ENCODE peak calls at places on chromosomes 12 and 14, in ten cellular contexts. A is suprapubic skin, D is PC-3, Q is H9, F is epithelial cell of esophagus, S is neural progenitor cell, W is HCT116, E is natural killer cell, I is hepatocyte, V is MCF 10A. K is an unnamed sample.

GRCh38 chr14:54881761-54882401 is 20.7 kb downstream of the GCH1 start:
- DNase-seq in V (no peak), D (no peak), A (no peak), W (no peak), F (no peak), S (no peak), I (no peak), E (no peak), Q (no peak), K (no peak)

GRCh38 chr12:100574262-100575074 is 984 bp downstream of the GAS2L3 start:
- DNase-seq in I (peak), D (peak), A (no peak), F (peak), V (peak), W (no peak), Q (peak), S (peak), E (no peak), K (peak)

GRCh38 chr14:58118097-58118496 is 33.9 kb downstream of the ARMH4 start:
- DNase-seq in W (no peak), E (no peak), V (no peak), S (no peak), F (peak), Q (no peak), A (no peak), D (peak), I (no peak), K (no peak)

GRCh38 chr12:2606186-2606910 is 188.4 kb upstream of the FKBP4 start:
- DNase-seq in S (no peak), W (no peak), D (no peak), V (no peak), F (no peak), E (no peak), Q (no peak), I (no peak), A (no peak), K (no peak)

GRCh38 chr12:29216797-29217583 is 67.9 kb downstream of the FAR2 start:
- DNase-seq in Q (no peak), D (no peak), S (no peak), A (no peak), F (no peak), E (no peak), W (no peak), I (no peak), V (no peak), K (no peak)

GRCh38 chr14:89805501-89805900 is 149.0 kb downstream of the EFCAB11 start:
- DNase-seq in A (no peak), E (no peak), I (no peak), D (peak), S (no peak), F (peak), W (no peak), Q (no peak), V (no peak), K (no peak)

GRCh38 chr14:33062476-33062875 is 123.8 kb downstream of the NPAS3 start:
- DNase-seq in F (no peak), D (no peak), E (no peak), V (no peak), A (no peak), S (no peak), Q (no peak), W (no peak), I (no peak), K (no peak)

GRCh38 chr12:131905081-131905639 is 10.7 kb downstream of the ULK1 start:
- DNase-seq in S (no peak), F (no peak), A (no peak), D (no peak), E (no peak), Q (no peak), I (no peak), V (no peak), W (no peak), K (no peak)

GRCh38 chr12:114729731-114730130 is 45.8 kb upstream of the TBX3 start:
- DNase-seq in D (peak), E (no peak), V (peak), S (no peak), F (peak), I (no peak), Q (no peak), W (no peak), A (no peak), K (no peak)

GRCh38 chr14:104900639-104901512 is 23.8 kb upstream of the PLD4 start:
- DNase-seq in W (no peak), Q (no peak), E (no peak), V (no peak), I (no peak), S (no peak), A (peak), F (no peak), D (no peak), K (no peak)

GRCh38 chr12:132071001-132071810 is 72.9 kb downstream of the DDX51 start:
- DNase-seq in S (no peak), A (no peak), Q (no peak), D (no peak), W (no peak), V (no peak), E (no peak), F (no peak), I (no peak), K (no peak)

GRCh38 chr12:13223176-13223806 is 26.8 kb downstream of the EMP1 start:
- DNase-seq in D (peak), A (no peak), F (peak), E (no peak), Q (no peak), S (no peak), W (no peak), I (peak), V (peak), K (no peak)

GRCh38 chr12:72018036-72018435 is 79.4 kb downstream of the TPH2 start:
- DNase-seq in I (no peak), Q (no peak), S (no peak), D (no peak), F (no peak), E (no peak), A (no peak), V (no peak), W (no peak), K (no peak)

GRCh38 chr14:75946785-75947184 is 35.0 kb downstream of the TGFB3 start:
- DNase-seq in E (no peak), A (no peak), I (no peak), D (no peak), Q (no peak), F (peak), S (no peak), W (no peak), V (peak), K (no peak)

GRCh38 chr14:104881369-104881979 is 16.4 kb downstream of the CEP170B start:
- DNase-seq in E (no peak), F (no peak), D (no peak), V (no peak), I (no peak), S (no peak), A (no peak), W (no peak), Q (no peak), K (no peak)

GRCh38 chr12:132427999-132428871 is 61.7 kb upstream of the FBRSL1 start:
- DNase-seq in D (no peak), A (no peak), V (no peak), I (peak), E (no peak), S (peak), Q (no peak), W (no peak), F (no peak), K (no peak)

GRCh38 chr12:120125792-120126634 is 9.5 kb upstream of the RAB35 start:
- DNase-seq in W (no peak), E (no peak), I (no peak), D (no peak), V (no peak), Q (no peak), F (peak), S (no peak), A (no peak), K (no peak)

GRCh38 chr14:34538871-34539406 is 562 bp downstream of the EAPP start:
- DNase-seq in A (no peak), Q (no peak), F (no peak), E (no peak), I (no peak), D (peak), V (no peak), W (no peak), S (no peak), K (no peak)

GRCh38 chr12:52788111-52788875 is 7.6 kb downstream of the KRT3 start:
- DNase-seq in I (no peak), D (no peak), Q (no peak), V (no peak), W (no peak), S (no peak), E (no peak), F (no peak), A (peak), K (no peak)

GRCh38 chr14:66501592-66501991 is 6.4 kb upstream of the GPHN start:
- DNase-seq in V (no peak), Q (no peak), W (no peak), I (no peak), E (no peak), S (no peak), A (no peak), D (no peak), F (no peak), K (no peak)

GRCh38 chr12:5377997-5378596 is 53.8 kb upstream of the NTF3 start:
- DNase-seq in W (no peak), A (no peak), Q (no peak), V (no peak), F (no peak), I (peak), D (peak), E (no peak), S (no peak), K (no peak)

GRCh38 chr12:66127695-66128094 is 2.9 kb downstream of the LLPH start:
- DNase-seq in I (peak), D (no peak), S (no peak), V (no peak), F (no peak), Q (no peak), A (no peak), E (no peak), W (no peak), K (no peak)

GRCh38 chr12:88889326-88890110 is 309.2 kb upstream of the KITLG start:
- DNase-seq in E (no peak), A (no peak), D (peak), W (no peak), I (no peak), Q (no peak), F (no peak), V (peak), S (no peak), K (no peak)

GRCh38 chr14:105980224-105980623 is 453.8 kb downstream of the TMEM121 start:
- DNase-seq in A (no peak), D (no peak), V (no peak), F (no peak), Q (no peak), W (no peak), S (no peak), I (no peak), E (no peak), K (no peak)

GRCh38 chr12:80293347-80293746 is 150.7 kb upstream of the PTPRQ start:
- DNase-seq in Q (no peak), E (no peak), F (peak), W (no peak), I (no peak), S (no peak), V (no peak), D (no peak), A (no peak), K (no peak)

GRCh38 chr14:50667491-50668007 is 557 bp downstream of the SAV1 start:
- DNase-seq in D (peak), I (peak), W (no peak), E (no peak), S (no peak), A (no peak), V (peak), Q (peak), F (peak), K (peak)

GRCh38 chr12:117284160-117284559 is 77.3 kb downstream of the NOS1 start:
- DNase-seq in F (no peak), I (no peak), D (no peak), E (no peak), S (no peak), A (no peak), W (no peak), V (no peak), Q (no peak), K (no peak)

GRCh38 chr14:86541969-86542368 is 1012.0 kb downstream of the FLRT2 start:
- DNase-seq in D (no peak), F (no peak), I (no peak), S (no peak), A (no peak), Q (no peak), E (no peak), V (no peak), W (no peak), K (no peak)

GRCh38 chr14:53023325-53023724 is 72.5 kb upstream of the FERMT2 start:
- DNase-seq in E (no peak), I (no peak), F (no peak), A (no peak), W (no peak), S (no peak), D (no peak), V (no peak), Q (no peak), K (no peak)

GRCh38 chr14:73761621-73762355 is 47.6 kb upstream of the PNMA1 start:
- DNase-seq in E (no peak), I (no peak), F (no peak), S (no peak), A (no peak), W (no peak), Q (no peak), D (no peak), V (no peak), K (no peak)

GRCh38 chr14:68495101-68495637 is 297.7 kb downstream of the ZFP36L1 start:
- DNase-seq in I (no peak), V (peak), D (peak), F (peak), W (no peak), Q (no peak), A (no peak), E (no peak), S (no peak), K (no peak)

GRCh38 chr12:130288201-130288600 is 49.5 kb upstream of the PIWIL1 start:
- DNase-seq in D (no peak), Q (no peak), F (peak), I (no peak), S (no peak), V (peak), A (no peak), E (no peak), W (no peak), K (no peak)

DNA sequence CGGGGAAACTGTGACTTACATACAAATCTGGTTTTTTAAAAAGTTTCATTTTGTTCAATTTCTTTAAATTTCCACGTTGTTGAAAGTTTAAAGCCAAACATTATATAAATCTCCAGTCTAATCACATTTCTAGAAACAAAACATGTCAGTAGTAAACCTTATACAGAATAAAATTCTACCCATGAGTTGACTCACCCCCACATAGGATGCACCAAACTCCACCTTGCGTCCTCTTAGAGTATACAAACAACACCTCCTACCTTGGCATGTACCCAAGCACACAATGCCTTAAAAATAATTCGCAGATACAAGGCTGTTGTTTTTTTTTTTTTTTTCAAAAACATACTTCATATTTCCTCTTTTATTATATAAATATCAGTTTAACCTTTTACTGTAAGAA is 3.4 kb downstream of the FBXL14 start:
- DNase-seq in Q (no peak), F (peak), E (no peak), D (peak), A (no peak), V (peak), W (no peak), I (peak), S (peak), K (no peak)
- TF ChIP-seq CTCF in Q (no peak), F (peak), E (no peak), D (peak), A (no peak), V (peak), W (no peak), I (no peak), S (peak), K (no peak)

GRCh38 chr12:48818831-48819590 is 715 bp downstream of the CACNB3 start:
- DNase-seq in A (no peak), V (no peak), Q (peak), W (no peak), I (peak), D (no peak), S (peak), F (no peak), E (no peak), K (peak)
- TF ChIP-seq CTCF in A (no peak), V (no peak), Q (peak), W (peak), I (peak), D (peak), S (peak), F (peak), E (no peak), K (no peak)

GRCh38 chr12:112258926-112259325 is 123.3 kb downstream of the HECTD4 start:
- DNase-seq in Q (no peak), F (no peak), A (no peak), V (no peak), D (no peak), E (no peak), I (no peak), W (no peak), S (no peak), K (no peak)

GRCh38 chr12:112266473-112266872 is 115.8 kb downstream of the HECTD4 start:
- DNase-seq in W (no peak), Q (no peak), S (no peak), A (no peak), V (no peak), E (no peak), I (no peak), F (no peak), D (no peak), K (no peak)

GRCh38 chr12:112256780-112257179 is 125.5 kb downstream of the HECTD4 start:
- DNase-seq in A (no peak), V (no peak), E (no peak), F (no peak), I (no peak), Q (no peak), S (no peak), W (no peak), D (no peak), K (no peak)

DNA sequence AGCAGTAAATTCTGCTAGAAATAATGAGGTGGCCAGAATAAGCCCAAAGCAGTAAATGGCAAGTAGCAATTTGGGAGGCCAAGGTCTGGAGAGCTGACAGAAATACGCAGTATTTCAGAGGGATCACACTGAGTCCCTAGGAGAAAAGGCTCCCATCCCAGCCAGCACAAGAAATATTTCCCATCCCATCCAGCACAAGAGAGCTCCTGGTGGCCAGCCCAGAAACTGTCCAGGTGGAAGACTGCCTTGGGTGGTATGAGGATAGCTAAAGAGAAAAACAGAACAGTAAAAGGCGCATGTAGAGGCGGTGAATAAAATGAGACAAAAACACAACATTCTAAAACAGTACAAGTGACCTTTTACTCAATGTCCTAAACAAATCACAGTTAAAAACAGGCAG is 120.7 kb downstream of the HECTD4 start:
- DNase-seq in E (no peak), F (peak), D (peak), I (no peak), Q (peak), V (peak), A (no peak), W (peak), S (peak), K (peak)
- TF ChIP-seq CTCF in E (no peak), F (peak), D (peak), I (no peak), Q (peak), V (no peak), A (no peak), W (peak), S (peak), K (peak)

DNA sequence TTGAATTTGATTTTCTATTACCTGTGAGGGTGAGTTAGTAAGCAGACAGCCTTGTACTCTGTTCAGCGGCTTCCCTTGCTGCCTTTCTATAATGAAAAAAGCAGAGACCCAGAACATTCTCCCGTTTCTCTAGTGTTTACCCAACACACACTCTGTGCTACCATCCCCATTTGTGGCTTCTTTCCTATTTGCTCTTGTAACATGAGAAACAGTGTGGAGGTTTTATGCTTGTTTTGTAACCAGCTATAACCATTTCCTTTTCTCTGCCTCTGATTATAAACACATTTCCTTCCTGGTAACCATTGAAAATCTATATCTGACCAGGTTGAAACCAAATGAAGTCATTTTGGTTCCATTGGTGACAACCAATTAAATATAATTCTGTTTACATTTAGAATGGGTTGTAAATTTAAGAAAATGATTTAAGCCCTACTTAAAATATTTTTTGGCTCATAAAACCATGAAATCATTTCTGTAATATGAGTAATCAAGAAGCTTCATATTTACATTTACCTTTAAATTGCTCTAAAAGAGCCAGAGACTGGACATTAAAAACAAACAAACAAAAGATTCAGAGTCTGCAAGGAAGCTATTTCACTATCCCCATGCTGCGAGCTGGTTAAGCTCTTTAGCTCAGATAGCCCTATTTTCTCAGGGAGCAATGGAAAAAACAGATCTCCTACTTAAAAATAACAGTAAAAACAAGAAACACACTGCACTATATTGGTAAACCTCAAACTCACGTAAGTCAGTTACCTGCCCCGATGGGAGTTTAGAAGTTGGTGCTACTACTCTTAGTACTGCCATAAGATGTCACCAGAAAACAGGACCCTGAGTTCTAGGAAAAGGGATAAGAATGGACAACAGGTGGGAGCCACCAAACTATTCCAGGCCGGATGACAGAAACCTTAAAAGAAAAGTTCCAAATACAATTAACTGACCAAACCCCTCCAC is 206.5 kb upstream of the EEA1 start:
- DNase-seq in D (peak), V (peak), A (no peak), I (peak), F (no peak), W (no peak), Q (no peak), E (no peak), S (no peak), K (peak)
- TF ChIP-seq CTCF in D (no peak), V (no peak), A (no peak), I (no peak), F (no peak), W (no peak), Q (no peak), E (no peak), S (no peak), K (no peak)

K was measured in Calu3.